ENCODE peak calls at places on chromosomes 5 and 9, in ten cellular contexts. U is foreskin keratinocyte; I is cardiac muscle cell; R is activated CD8-positive, alpha-beta T cell treated with anti-CD3 and anti-CD28 coated beads for 36 hours; C is EL; S is nephron progenitor cell; D is smooth muscle cell of the brain vasculature; H is activated effector memory CD4-positive, alpha-beta T cell treated with anti-CD3 and anti-CD28 coated beads, Interleukin-2, amount 50 U/mL, for 16 hours; N is SHP77; T is HEK293T. L is an unnamed sample.

GRCh38 chr9:129612815-129613519 is 7.9 kb downstream of the C9orf50 start:
- DNase-seq in N (no peak), D (no peak), R (no peak), S (no peak), C (no peak), T (no peak), H (no peak), I (no peak), U (no peak), L (no peak)

GRCh38 chr9:109794361-109795012 is 14.5 kb downstream of the PALM2AKAP2 start:
- DNase-seq in U (no peak), D (no peak), H (no peak), R (no peak), I (no peak), S (no peak), C (peak), T (no peak), N (no peak), L (no peak)

GRCh38 chr9:134375430-134376385 is 49.5 kb downstream of the RXRA start:
- DNase-seq in R (no peak), N (no peak), D (peak), H (no peak), S (peak), T (peak), C (no peak), I (peak), U (no peak), L (no peak)

GRCh38 chr5:158435161-158435616 is 576.2 kb upstream of the CLINT1 start:
- DNase-seq in D (no peak), T (no peak), H (peak), R (peak), C (peak), S (no peak), N (no peak), U (no peak), I (no peak), L (no peak)

GRCh38 chr5:160071521-160072299 is 47.5 kb downstream of the PWWP2A start:
- DNase-seq in U (no peak), C (no peak), R (no peak), N (no peak), D (no peak), S (no peak), H (no peak), I (peak), T (no peak), L (no peak)

GRCh38 chr9:122265265-122265900 is 701 bp downstream of the MRRF start:
- DNase-seq in I (no peak), D (no peak), C (peak), N (peak), S (peak), R (peak), T (peak), U (no peak), H (no peak), L (no peak)

GRCh38 chr5:14032944-14033343 is 88.5 kb upstream of the DNAH5 start:
- DNase-seq in S (no peak), D (no peak), R (no peak), T (no peak), I (no peak), C (peak), U (no peak), N (no peak), H (no peak), L (no peak)

GRCh38 chr9:6557883-6558282 is 87.6 kb downstream of the GLDC start:
- DNase-seq in D (no peak), N (no peak), T (no peak), C (no peak), S (no peak), R (no peak), I (no peak), U (no peak), H (no peak), L (no peak)

GRCh38 chr5:134982230-134982629 is 14.5 kb downstream of the CATSPER3 start:
- DNase-seq in H (no peak), I (no peak), N (no peak), R (no peak), T (no peak), C (no peak), D (no peak), U (no peak), S (no peak), L (no peak)

GRCh38 chr9:90086076-90086475 is 481.3 kb downstream of the GADD45G start:
- DNase-seq in T (no peak), S (no peak), I (no peak), D (no peak), U (no peak), C (no peak), N (no peak), R (no peak), H (no peak), L (no peak)

GRCh38 chr5:110807174-110807573 is 68.4 kb downstream of the SLC25A46 start:
- DNase-seq in T (no peak), N (no peak), I (no peak), R (no peak), C (no peak), H (no peak), D (no peak), S (no peak), U (no peak), L (peak)

GRCh38 chr5:58582004-58582403 is 871 bp upstream of the RAB3C start:
- DNase-seq in S (peak), N (peak), H (no peak), C (no peak), R (no peak), U (peak), D (no peak), I (peak), T (peak), L (no peak)

GRCh38 chr9:69513291-69513690 is 158.9 kb downstream of the APBA1 start:
- DNase-seq in C (no peak), T (no peak), H (no peak), D (no peak), I (no peak), R (no peak), S (no peak), N (no peak), U (no peak), L (no peak)

GRCh38 chr9:16398676-16399075 is 471.8 kb downstream of the BNC2 start:
- DNase-seq in C (no peak), I (no peak), R (no peak), S (no peak), H (no peak), D (no peak), N (no peak), T (no peak), U (no peak), L (no peak)

L was measured in mucosa of gallbladder.